ENCODE peak calls at places on chromosomes 6 and 20, in five cellular contexts. One of them, this sample, is unnamed.

GRCh38 chr20:45861157-45862075 is 4.0 kb downstream of the ZSWIM3 start:
- DNase-seq in WTC11: no peak
- DNase-seq in K562: no peak
- DNase-seq in fibroblast of pulmonary artery: peak; percentile 29
- DNase-seq in GM13977: no peak
- DNase-seq in this sample: no peak

GRCh38 chr6:168636147-168636982 is 195.4 kb downstream of the SMOC2 start:
- DNase-seq in WTC11: peak; percentile 40
- DNase-seq in K562: no peak
- DNase-seq in fibroblast of pulmonary artery: no peak
- DNase-seq in GM13977: no peak
- DNase-seq in this sample: no peak

GRCh38 chr6:64459411-64459810 is 823.8 kb downstream of the PHF3 start:
- DNase-seq in WTC11: no peak
- DNase-seq in K562: no peak
- DNase-seq in fibroblast of pulmonary artery: no peak
- DNase-seq in GM13977: no peak
- DNase-seq in this sample: no peak

GRCh38 chr20:35363190-35363589 is 48.6 kb downstream of the UQCC1 start:
- DNase-seq in WTC11: no peak
- DNase-seq in K562: no peak
- DNase-seq in fibroblast of pulmonary artery: peak; percentile 80
- DNase-seq in GM13977: no peak
- DNase-seq in this sample: no peak

GRCh38 chr20:35643045-35643444 is 21.7 kb downstream of the CPNE1 start:
- DNase-seq in WTC11: no peak
- DNase-seq in K562: no peak
- DNase-seq in fibroblast of pulmonary artery: no peak
- DNase-seq in GM13977: no peak
- DNase-seq in this sample: no peak

GRCh38 chr6:45156075-45156474 is 172.1 kb upstream of the RUNX2 start:
- DNase-seq in WTC11: no peak
- DNase-seq in K562: peak; percentile 11
- DNase-seq in fibroblast of pulmonary artery: no peak
- DNase-seq in GM13977: peak; percentile 41
- DNase-seq in this sample: no peak

GRCh38 chr20:61683721-61684120 is 382.0 kb downstream of the TAF4 start:
- DNase-seq in WTC11: no peak
- DNase-seq in K562: no peak
- DNase-seq in fibroblast of pulmonary artery: no peak
- DNase-seq in GM13977: no peak
- DNase-seq in this sample: no peak

GRCh38 chr6:72218125-72218524 is 331.8 kb downstream of the RIMS1 start:
- DNase-seq in WTC11: peak; percentile 75
- DNase-seq in K562: no peak
- DNase-seq in fibroblast of pulmonary artery: peak; percentile 40
- DNase-seq in GM13977: peak; percentile 8
- DNase-seq in this sample: no peak

GRCh38 chr6:29919506-29919905 is 22.8 kb upstream of the HLA-A start:
- DNase-seq in WTC11: no peak
- DNase-seq in K562: no peak
- DNase-seq in fibroblast of pulmonary artery: no peak
- DNase-seq in GM13977: no peak
- DNase-seq in this sample: no peak

GRCh38 chr20:50387996-50388332 is 122.2 kb upstream of the PTPN1 start:
- DNase-seq in WTC11: no peak
- DNase-seq in K562: peak; percentile 42
- DNase-seq in fibroblast of pulmonary artery: no peak
- DNase-seq in GM13977: no peak
- DNase-seq in this sample: no peak

GRCh38 chr6:126625019-126625418 is 285.1 kb downstream of the CENPW start:
- DNase-seq in WTC11: peak; percentile 21
- DNase-seq in K562: no peak
- DNase-seq in fibroblast of pulmonary artery: peak; percentile 65
- DNase-seq in GM13977: no peak
- DNase-seq in this sample: no peak

GRCh38 chr6:85421963-85422362 is 27.9 kb upstream of the NT5E start:
- DNase-seq in WTC11: no peak
- DNase-seq in K562: no peak
- DNase-seq in fibroblast of pulmonary artery: no peak
- DNase-seq in GM13977: no peak
- DNase-seq in this sample: no peak

GRCh38 chr6:170044836-170045562 is 245.9 kb downstream of the DLL1 start:
- DNase-seq in WTC11: no peak
- DNase-seq in K562: no peak
- DNase-seq in fibroblast of pulmonary artery: no peak
- DNase-seq in GM13977: no peak
- DNase-seq in this sample: no peak

GRCh38 chr20:50594231-50594590 is 84.0 kb downstream of the PTPN1 start:
- DNase-seq in WTC11: no peak
- DNase-seq in K562: no peak
- DNase-seq in fibroblast of pulmonary artery: no peak
- DNase-seq in GM13977: no peak
- DNase-seq in this sample: no peak

GRCh38 chr6:129114992-129115391 is 232.1 kb downstream of the LAMA2 start:
- DNase-seq in WTC11: no peak
- DNase-seq in K562: no peak
- DNase-seq in fibroblast of pulmonary artery: peak; percentile 73
- DNase-seq in GM13977: no peak
- DNase-seq in this sample: no peak

GRCh38 chr6:53717571-53717970 is 52.0 kb upstream of the KLHL31 start:
- DNase-seq in WTC11: no peak
- DNase-seq in K562: no peak
- DNase-seq in fibroblast of pulmonary artery: no peak
- DNase-seq in GM13977: no peak
- DNase-seq in this sample: no peak

GRCh38 chr6:84853901-84854300 is 89.5 kb upstream of the TBX18 start:
- DNase-seq in WTC11: no peak
- DNase-seq in K562: no peak
- DNase-seq in fibroblast of pulmonary artery: peak; percentile 34
- DNase-seq in GM13977: no peak
- DNase-seq in this sample: no peak

DNA sequence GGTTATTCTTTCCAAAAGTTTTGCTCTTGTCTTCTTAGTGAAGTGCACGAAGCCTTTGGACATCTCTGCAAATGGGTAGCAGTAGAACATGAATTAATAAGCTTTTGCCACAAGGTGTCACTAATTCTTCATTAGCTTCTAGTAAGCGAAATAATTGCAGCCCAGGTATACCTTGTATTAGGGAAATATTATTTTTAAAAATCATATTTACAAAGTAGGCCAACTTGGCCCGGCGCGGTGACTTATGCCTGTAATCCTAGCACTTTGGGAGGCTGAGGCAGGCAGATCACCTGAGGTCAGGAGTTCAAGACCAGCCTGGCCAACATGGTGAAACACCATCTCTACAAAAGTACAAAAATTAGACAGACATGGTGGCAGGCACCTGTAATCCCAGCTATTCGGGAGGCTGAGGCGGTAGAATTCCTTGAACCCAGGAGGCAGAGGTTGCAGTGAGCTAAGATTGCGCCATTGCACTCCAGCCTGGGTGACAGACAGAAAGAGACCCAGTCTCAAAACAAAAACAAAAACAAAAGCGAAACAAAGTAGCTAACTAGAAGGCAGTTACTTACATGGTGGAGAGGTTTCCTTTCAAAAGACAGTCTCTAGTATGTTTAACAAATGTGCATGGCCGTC is 8.8 kb upstream of the RSPH3 start:
- DNase-seq in WTC11: no peak
- DNase-seq in K562: no peak
- DNase-seq in fibroblast of pulmonary artery: peak; percentile 58
- DNase-seq in GM13977: peak; percentile 59
- DNase-seq in this sample: no peak
- TF ChIP-seq CTCF in WTC11: no peak
- TF ChIP-seq CTCF in K562: peak; percentile 46
- TF ChIP-seq CTCF in fibroblast of pulmonary artery: peak; percentile 42
- TF ChIP-seq CTCF in GM13977: peak; percentile 68
- TF ChIP-seq CTCF in this sample: peak; percentile 46

GRCh38 chr6:156410649-156411048 is 366.5 kb upstream of the ARID1B start:
- DNase-seq in WTC11: no peak
- DNase-seq in K562: no peak
- DNase-seq in fibroblast of pulmonary artery: no peak
- DNase-seq in GM13977: no peak
- DNase-seq in this sample: no peak
- TF ChIP-seq CTCF in WTC11: no peak
- TF ChIP-seq CTCF in K562: no peak
- TF ChIP-seq CTCF in fibroblast of pulmonary artery: peak; percentile 17
- TF ChIP-seq CTCF in GM13977: no peak
- TF ChIP-seq CTCF in this sample: no peak

DNA sequence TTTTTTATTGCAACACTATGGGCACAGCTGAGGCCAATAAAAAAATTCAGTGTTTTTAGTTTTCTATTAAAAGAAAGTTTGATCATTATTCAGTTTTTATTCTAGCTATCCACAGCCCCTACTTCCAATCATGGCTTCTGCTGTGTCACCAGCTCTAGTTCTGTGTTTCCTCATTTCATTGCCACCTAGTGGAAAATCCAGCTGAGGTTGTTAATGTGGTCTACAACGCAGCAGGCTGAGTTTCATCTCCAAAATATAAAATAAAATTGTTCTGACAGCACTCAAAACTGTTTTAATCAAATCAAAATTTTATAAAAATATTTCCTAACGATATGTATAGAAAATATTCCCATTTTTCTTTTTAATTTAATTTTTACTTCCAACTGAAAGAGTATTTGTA is 13.6 kb downstream of the COL9A1 start:
- DNase-seq in WTC11: no peak
- DNase-seq in K562: no peak
- DNase-seq in fibroblast of pulmonary artery: no peak
- DNase-seq in GM13977: no peak
- DNase-seq in this sample: no peak
- TF ChIP-seq CTCF in WTC11: no peak
- TF ChIP-seq CTCF in K562: no peak
- TF ChIP-seq CTCF in fibroblast of pulmonary artery: no peak
- TF ChIP-seq CTCF in GM13977: no peak
- TF ChIP-seq CTCF in this sample: peak; percentile 26

GRCh38 chr20:57693002-57693582 is 16.7 kb downstream of the PMEPA1 start:
- DNase-seq in WTC11: peak; percentile 48
- DNase-seq in K562: no peak
- DNase-seq in fibroblast of pulmonary artery: no peak
- DNase-seq in GM13977: no peak
- DNase-seq in this sample: no peak
- TF ChIP-seq CTCF in WTC11: peak; percentile 16
- TF ChIP-seq CTCF in K562: no peak
- TF ChIP-seq CTCF in fibroblast of pulmonary artery: no peak
- TF ChIP-seq CTCF in GM13977: peak; percentile 29
- TF ChIP-seq CTCF in this sample: no peak

GRCh38 chr6:2917065-2917464 is 14.0 kb upstream of the SERPINB9 start:
- DNase-seq in WTC11: no peak
- DNase-seq in K562: peak; percentile 71
- DNase-seq in fibroblast of pulmonary artery: no peak
- DNase-seq in GM13977: no peak
- DNase-seq in this sample: peak; percentile 25
- TF ChIP-seq CTCF in WTC11: peak; percentile 20
- TF ChIP-seq CTCF in K562: peak; percentile 77
- TF ChIP-seq CTCF in fibroblast of pulmonary artery: no peak
- TF ChIP-seq CTCF in GM13977: no peak
- TF ChIP-seq CTCF in this sample: no peak

GRCh38 chr20:63086421-63087235 is 79.9 kb upstream of the BHLHE23 start:
- DNase-seq in WTC11: peak; percentile 6
- DNase-seq in K562: no peak
- DNase-seq in fibroblast of pulmonary artery: no peak
- DNase-seq in GM13977: no peak
- DNase-seq in this sample: peak; percentile 83

GRCh38 chr20:63087236-63087871 is 80.6 kb upstream of the BHLHE23 start:
- DNase-seq in WTC11: peak; percentile 8
- DNase-seq in K562: no peak
- DNase-seq in fibroblast of pulmonary artery: no peak
- DNase-seq in GM13977: no peak
- DNase-seq in this sample: peak; percentile 80

GRCh38 chr20:63090052-63090451 is 83.3 kb upstream of the BHLHE23 start:
- DNase-seq in WTC11: no peak
- DNase-seq in K562: no peak
- DNase-seq in fibroblast of pulmonary artery: no peak
- DNase-seq in GM13977: no peak
- DNase-seq in this sample: peak; percentile 53

GRCh38 chr20:63089051-63089907 is 82.5 kb upstream of the BHLHE23 start:
- DNase-seq in WTC11: peak; percentile 28
- DNase-seq in K562: no peak
- DNase-seq in fibroblast of pulmonary artery: no peak
- DNase-seq in GM13977: no peak
- DNase-seq in this sample: peak; percentile 83

GRCh38 chr20:63087872-63088680 is 81.3 kb upstream of the BHLHE23 start:
- DNase-seq in WTC11: peak; percentile 9
- DNase-seq in K562: no peak
- DNase-seq in fibroblast of pulmonary artery: no peak
- DNase-seq in GM13977: no peak
- DNase-seq in this sample: peak; percentile 80
- TF ChIP-seq CTCF in WTC11: no peak
- TF ChIP-seq CTCF in K562: no peak
- TF ChIP-seq CTCF in fibroblast of pulmonary artery: no peak
- TF ChIP-seq CTCF in GM13977: no peak
- TF ChIP-seq CTCF in this sample: no peak

GRCh38 chr6:33912177-33912576 is 108.4 kb upstream of the MLN start:
- DNase-seq in WTC11: no peak
- DNase-seq in K562: no peak
- DNase-seq in fibroblast of pulmonary artery: no peak
- DNase-seq in GM13977: no peak
- DNase-seq in this sample: no peak

GRCh38 chr6:33918175-33918695 is 114.4 kb upstream of the MLN start:
- DNase-seq in WTC11: no peak
- DNase-seq in K562: no peak
- DNase-seq in fibroblast of pulmonary artery: no peak
- DNase-seq in GM13977: no peak
- DNase-seq in this sample: no peak

GRCh38 chr6:33911488-33911887 is 107.7 kb upstream of the MLN start:
- DNase-seq in WTC11: no peak
- DNase-seq in K562: no peak
- DNase-seq in fibroblast of pulmonary artery: no peak
- DNase-seq in GM13977: no peak
- DNase-seq in this sample: no peak

GRCh38 chr6:33914519-33915120 is 110.8 kb upstream of the MLN start:
- DNase-seq in WTC11: no peak
- DNase-seq in K562: no peak
- DNase-seq in fibroblast of pulmonary artery: no peak
- DNase-seq in GM13977: no peak
- DNase-seq in this sample: no peak

GRCh38 chr6:33915134-33915533 is 111.3 kb upstream of the MLN start:
- DNase-seq in WTC11: no peak
- DNase-seq in K562: no peak
- DNase-seq in fibroblast of pulmonary artery: peak; percentile 6
- DNase-seq in GM13977: no peak
- DNase-seq in this sample: no peak
- TF ChIP-seq CTCF in WTC11: no peak
- TF ChIP-seq CTCF in K562: no peak
- TF ChIP-seq CTCF in fibroblast of pulmonary artery: no peak
- TF ChIP-seq CTCF in GM13977: no peak
- TF ChIP-seq CTCF in this sample: no peak

This sample was measured in osteocyte.